ENCODE peak calls at places on chromosomes 16 and 17, in ten cellular contexts. X is cardiac muscle cell; O is lung; I is foreskin fibroblast; H is H1; P is suprapubic skin; G is left ventricle myocardium inferior; A is ascending aorta; Y is CD8-positive, alpha-beta T cell; Z is WTC11. V is an unnamed sample.

GRCh38 chr16:66961065-66961744 is at the start of gene CES3:
- DNase-seq in Y (peak; percentile 55), X (peak; percentile 72), I (peak; percentile 55), H (peak; percentile 87), P (no peak), O (peak; percentile 64), A (peak; percentile 76), Z (peak; percentile 91), G (peak; percentile 40), V (no peak)

GRCh38 chr17:7833011-7833794 is 814 bp upstream of the KDM6B start:
- DNase-seq in Y (no peak), O (no peak), X (no peak), Z (no peak), H (no peak), A (no peak), P (peak; percentile 64), G (no peak), I (no peak), V (no peak)

GRCh38 chr17:82160081-82160480 is 52.6 kb downstream of the CCDC57 start:
- DNase-seq in H (no peak), X (no peak), Y (no peak), G (no peak), O (no peak), Z (no peak), A (no peak), I (peak; percentile 49), P (no peak), V (no peak)

GRCh38 chr16:974606-975312 is 4.0 kb upstream of the LMF1 start:
- DNase-seq in I (no peak), A (no peak), X (no peak), Y (no peak), G (no peak), P (peak; percentile 58), H (no peak), Z (no peak), O (no peak), V (no peak)

GRCh38 chr16:89122322-89122831 is 28.7 kb downstream of the ACSF3 start:
- DNase-seq in Z (peak; percentile 11), G (no peak), X (no peak), I (no peak), O (peak; percentile 68), Y (peak; percentile 74), A (no peak), P (no peak), H (no peak), V (peak; percentile 34)

GRCh38 chr16:12229759-12230594 is 253.4 kb downstream of the SNX29 start:
- DNase-seq in X (no peak), H (no peak), Z (no peak), I (peak; percentile 62), A (no peak), Y (no peak), P (no peak), G (no peak), O (no peak), V (no peak)

GRCh38 chr16:57859331-57859730 is 57.0 kb upstream of the KIFC3 start:
- DNase-seq in Z (peak; percentile 41), P (peak; percentile 5), Y (no peak), I (no peak), X (peak; percentile 66), A (peak; percentile 47), G (no peak), O (no peak), H (no peak), V (no peak)

GRCh38 chr17:46851029-46851741 is at the start of gene WNT9B:
- DNase-seq in P (no peak), O (no peak), H (peak; percentile 83), Z (peak; percentile 80), A (no peak), X (no peak), Y (no peak), I (no peak), G (no peak), V (no peak)

GRCh38 chr16:83958137-83958810 is 5.2 kb downstream of the OSGIN1 start:
- DNase-seq in X (no peak), Z (no peak), H (no peak), Y (no peak), G (no peak), P (no peak), A (no peak), I (no peak), O (no peak), V (no peak)

GRCh38 chr16:11194913-11195312 is 61.1 kb downstream of the SOCS1 start:
- DNase-seq in A (no peak), H (no peak), P (no peak), Z (no peak), X (no peak), O (no peak), I (no peak), Y (no peak), G (no peak), V (no peak)

GRCh38 chr17:54944796-54945195 is 23.7 kb downstream of the COX11 start:
- DNase-seq in A (no peak), X (peak; percentile 38), Z (no peak), O (no peak), I (peak; percentile 13), Y (no peak), H (no peak), G (no peak), P (no peak), V (no peak)

GRCh38 chr17:80427366-80428282 is 12.7 kb downstream of the ENDOV start:
- DNase-seq in I (no peak), H (peak; percentile 48), A (no peak), G (no peak), O (no peak), Y (no peak), Z (no peak), P (no peak), X (no peak), V (peak; percentile 43)

GRCh38 chr16:81107506-81107905 is 11.3 kb upstream of the GCSH start:
- DNase-seq in X (no peak), A (no peak), I (no peak), G (no peak), P (no peak), Z (no peak), Y (no peak), O (no peak), H (no peak), V (no peak)

GRCh38 chr16:81099958-81100357 is 3.8 kb upstream of the GCSH start:
- DNase-seq in Y (no peak), A (no peak), X (no peak), P (no peak), H (no peak), O (no peak), I (no peak), G (no peak), Z (no peak), V (no peak)

GRCh38 chr16:81106826-81107503 is 10.8 kb upstream of the GCSH start:
- DNase-seq in P (no peak), Y (no peak), H (no peak), G (no peak), A (no peak), I (no peak), O (no peak), Z (no peak), X (peak; percentile 10), V (no peak)

GRCh38 chr16:81101702-81102101 is 5.5 kb upstream of the GCSH start:
- DNase-seq in H (no peak), O (no peak), Z (no peak), X (no peak), G (no peak), P (no peak), Y (no peak), I (no peak), A (no peak), V (no peak)

GRCh38 chr16:81105946-81106345 is 9.8 kb upstream of the GCSH start:
- DNase-seq in H (no peak), I (no peak), G (no peak), Y (no peak), A (no peak), O (no peak), X (no peak), P (no peak), Z (no peak), V (no peak)
- TF ChIP-seq CTCF in H (no peak), I (no peak), G (no peak), Y (no peak), A (no peak), O (no peak), X (no peak), P (no peak), Z (no peak), V (no peak)

DNA sequence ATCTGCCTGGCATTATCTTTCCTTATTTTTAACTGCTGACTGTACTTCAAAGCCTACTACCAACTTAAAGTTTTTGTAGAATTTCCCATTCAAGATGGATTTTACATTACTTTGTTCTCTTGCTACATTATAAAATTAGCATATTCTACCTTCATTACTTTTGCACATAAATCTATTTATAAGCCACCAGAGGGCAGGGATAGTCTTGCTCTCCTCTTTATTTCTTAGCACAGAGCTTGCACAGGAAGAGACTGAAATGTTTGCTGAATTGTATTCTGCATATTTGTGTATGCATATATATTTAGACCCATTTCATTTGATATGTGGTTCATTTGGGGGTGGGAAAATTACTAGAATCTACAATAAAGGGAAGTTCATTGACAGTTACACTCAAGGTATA is 108.0 kb downstream of the SKAP1 start:
- DNase-seq in H (no peak), G (no peak), O (no peak), A (no peak), Y (no peak), P (no peak), I (peak; percentile 1), Z (no peak), X (peak; percentile 20), V (no peak)
- TF ChIP-seq CTCF in H (no peak), G (no peak), O (no peak), A (no peak), Y (no peak), P (no peak), I (no peak), Z (no peak), X (peak; percentile 26), V (no peak)

DNA sequence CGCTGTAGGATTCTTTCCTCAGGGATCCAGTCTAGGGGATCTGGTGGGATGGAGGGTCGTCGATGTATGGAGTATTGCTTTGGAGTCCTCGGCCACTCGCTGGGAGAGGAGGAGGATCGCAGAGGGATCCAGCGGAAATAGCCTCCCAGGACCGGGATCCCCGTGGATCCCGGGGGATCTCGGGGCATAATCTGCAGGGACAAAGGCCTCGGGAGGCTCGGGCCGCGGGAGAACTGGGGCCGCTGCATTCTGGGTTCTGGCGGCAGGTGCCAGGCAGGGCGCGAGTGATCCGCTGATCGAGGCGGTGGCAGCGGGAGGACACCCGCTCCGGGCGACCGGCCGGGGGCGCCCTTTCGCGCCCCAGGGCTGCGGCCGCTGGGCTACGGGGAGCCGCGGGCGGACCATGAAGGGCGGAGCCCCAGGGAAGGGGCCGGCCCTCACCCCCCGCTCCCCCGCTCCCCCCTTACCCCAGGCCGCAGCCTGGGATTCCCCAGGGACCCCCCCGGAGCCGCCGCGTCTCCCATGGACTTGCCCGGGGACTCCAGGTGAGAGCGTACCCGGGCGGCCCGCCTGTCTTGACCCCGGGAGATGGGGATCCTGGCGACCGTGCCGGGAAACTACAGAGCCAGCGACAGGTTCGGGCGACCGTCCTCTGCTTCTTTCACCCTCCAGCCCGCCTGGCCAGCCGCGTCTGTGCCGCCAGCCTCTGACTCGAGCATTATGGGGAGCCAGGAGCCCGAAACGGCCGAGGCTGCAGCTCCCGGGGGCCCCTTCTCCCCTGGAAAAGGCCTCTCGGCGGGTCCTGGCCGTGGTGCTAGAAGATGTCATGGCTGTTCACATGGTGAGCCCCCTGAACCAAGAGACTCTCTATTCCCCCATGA is 604 bp downstream of the PRR14 start:
- DNase-seq in X (peak; percentile 75), H (peak; percentile 80), A (peak; percentile 84), O (peak; percentile 60), G (peak; percentile 74), Z (peak; percentile 66), P (peak; percentile 87), Y (peak; percentile 70), I (peak; percentile 71), V (peak; percentile 69)
- TF ChIP-seq CTCF in X (peak; percentile 51), H (peak; percentile 62), A (peak; percentile 71), O (peak; percentile 49), G (peak; percentile 73), Z (peak; percentile 27), P (no peak), Y (peak; percentile 75), I (peak; percentile 36), V (peak; percentile 91)

GRCh38 chr17:61878520-61878919 is 15.2 kb upstream of the BRIP1 start:
- DNase-seq in H (no peak), I (no peak), P (no peak), Z (no peak), G (no peak), Y (no peak), A (no peak), X (no peak), O (no peak), V (no peak)
- TF ChIP-seq CTCF in H (no peak), I (no peak), P (no peak), Z (no peak), G (no peak), Y (no peak), A (no peak), X (no peak), O (no peak), V (no peak)